ENCODE peak calls at places on chromosome 19, in six cellular contexts. K is progenitor cell of endocrine pancreas; I is kidney tubule cell; T is stimulated activated CD4-positive, alpha-beta T cell treated with anti-CD3 and anti-CD28 coated beads, Interleukin-15, amount 100 ng/mL, for 1 hour; O is islet precursor cell; Z is naive thymus-derived CD4-positive, alpha-beta T cell. M is an unnamed sample.

GRCh38 chr19:46970815-46971214 is 48.8 kb upstream of the NPAS1 start:
- DNase-seq in K (no peak), I (peak), T (no peak), O (no peak), Z (no peak), M (no peak)

GRCh38 chr19:58468216-58468839 is 1.4 kb downstream of the ZNF324 start:
- DNase-seq in K (no peak), I (no peak), T (no peak), O (no peak), Z (no peak), M (no peak)

GRCh38 chr19:1884291-1884718 is 991 bp downstream of the ABHD17A start:
- DNase-seq in K (no peak), I (no peak), T (no peak), O (no peak), Z (no peak), M (no peak)

GRCh38 chr19:32808236-32808635 is 61.3 kb downstream of the SLC7A9 start:
- DNase-seq in K (no peak), I (no peak), T (no peak), O (no peak), Z (no peak), M (no peak)

GRCh38 chr19:661427-662196 is 1.4 kb downstream of the RNF126 start:
- DNase-seq in K (no peak), I (peak), T (peak), O (no peak), Z (peak), M (no peak)

GRCh38 chr19:33804021-33804799 is 7.5 kb downstream of the KCTD15 start:
- DNase-seq in K (no peak), I (peak), T (no peak), O (no peak), Z (no peak), M (no peak)

GRCh38 chr19:45616709-45617027 is 14.7 kb upstream of the GPR4 start:
- DNase-seq in K (no peak), I (no peak), T (no peak), O (no peak), Z (no peak), M (no peak)

GRCh38 chr19:4590559-4590958 is 31.1 kb upstream of the SEMA6B start:
- DNase-seq in K (no peak), I (no peak), T (no peak), O (no peak), Z (no peak), M (no peak)

GRCh38 chr19:16425993-16426392 is 45.8 kb downstream of the EPS15L1 start:
- DNase-seq in K (no peak), I (no peak), T (no peak), O (no peak), Z (no peak), M (no peak)

GRCh38 chr19:35347171-35347929 is at the start of gene FFAR1:
- DNase-seq in K (no peak), I (no peak), T (no peak), O (no peak), Z (peak), M (no peak)

GRCh38 chr19:3098141-3098514 is 4.0 kb downstream of the GNA11 start:
- DNase-seq in K (no peak), I (no peak), T (no peak), O (no peak), Z (no peak), M (no peak)

GRCh38 chr19:58003153-58003828 is 671 bp upstream of the ZNF606 start:
- DNase-seq in K (no peak), I (no peak), T (no peak), O (no peak), Z (no peak), M (no peak)

GRCh38 chr19:32767951-32768679 is 48.5 kb downstream of the TDRD12 start:
- DNase-seq in K (no peak), I (no peak), T (no peak), O (no peak), Z (no peak), M (no peak)

GRCh38 chr19:56687036-56687435 is 15.5 kb upstream of the ZNF835 start:
- DNase-seq in K (no peak), I (peak), T (no peak), O (no peak), Z (no peak), M (no peak)

M was measured in H1.